ENCODE peak calls at places on chromosomes 2 and 18, in six cellular contexts. X is aorta, Y is ovary, V is A549, N is neural progenitor cell, G is MM.1S. Q is an unnamed sample. For H3K4me1, the result is how much of the 10 kb centered on the place peaks cover.

GRCh38 chr2:239611222-239611795 is 210.5 kb upstream of the HDAC4 start:
- DNase-seq in X (peak), Y (no peak), V (no peak), N (no peak), G (peak), Q (no peak)

GRCh38 chr18:28903366-28903765 is 726.4 kb upstream of the CDH2 start:
- DNase-seq in X (no peak), Y (no peak), V (no peak), N (no peak), G (no peak), Q (no peak)

GRCh38 chr2:108623616-108624015 is 89.3 kb downstream of the LIMS1 start:
- DNase-seq in X (no peak), Y (no peak), V (no peak), N (no peak), G (no peak), Q (no peak)

GRCh38 chr18:69752737-69753380 is 194.8 kb downstream of the CD226 start:
- DNase-seq in X (no peak), Y (no peak), V (peak), N (no peak), G (no peak), Q (no peak)

GRCh38 chr2:168801961-168802824 is at the start of gene NOSTRIN:
- DNase-seq in X (no peak), Y (peak), V (peak), N (no peak), G (no peak), Q (peak)

GRCh38 chr2:222320441-222321395 is 21.9 kb upstream of the PAX3 start:
- DNase-seq in X (no peak), Y (no peak), V (no peak), N (peak), G (no peak), Q (no peak)

GRCh38 chr18:53698907-53699306 is 525.6 kb downstream of the MBD2 start:
- DNase-seq in X (no peak), Y (no peak), V (peak), N (peak), G (peak), Q (no peak)

GRCh38 chr2:234971494-234971893 is 19.7 kb downstream of the SH3BP4 start:
- DNase-seq in X (no peak), Y (no peak), V (no peak), N (no peak), G (no peak), Q (no peak)

GRCh38 chr2:168030862-168031624 is 216.4 kb downstream of the STK39 start:
- DNase-seq in X (no peak), Y (no peak), V (no peak), N (no peak), G (peak), Q (no peak)

GRCh38 chr2:9975805-9976447 is 24.4 kb downstream of the GRHL1 start:
- DNase-seq in X (no peak), Y (no peak), V (peak), N (no peak), G (no peak), Q (peak)

GRCh38 chr18:79553696-79554095 is 125.9 kb upstream of the CTDP1 start:
- DNase-seq in X (peak), Y (no peak), V (no peak), N (no peak), G (no peak), Q (no peak)

GRCh38 chr18:46414863-46415262 is 242.2 kb downstream of the LOXHD1 start:
- DNase-seq in X (peak), Y (no peak), V (no peak), N (peak), G (no peak), Q (no peak)

GRCh38 chr2:191222507-191222906 is 22.7 kb upstream of the MYO1B start:
- DNase-seq in X (no peak), Y (no peak), V (no peak), N (no peak), G (no peak), Q (peak)

GRCh38 chr18:70384181-70384790 is 95.4 kb downstream of the SOCS6 start:
- DNase-seq in X (no peak), Y (no peak), V (peak), N (no peak), G (no peak), Q (no peak)

GRCh38 chr18:9380101-9380500 is 45.5 kb downstream of the TWSG1 start:
- DNase-seq in X (no peak), Y (no peak), V (no peak), N (no peak), G (no peak), Q (no peak)

GRCh38 chr2:70103531-70104061 is 16.3 kb downstream of the PCBP1 start:
- DNase-seq in X (no peak), Y (no peak), V (no peak), N (no peak), G (peak), Q (no peak)

GRCh38 chr2:71306762-71307161 is 24.8 kb upstream of the ZNF638 start:
- DNase-seq in X (no peak), Y (no peak), V (no peak), N (no peak), G (no peak), Q (no peak)

GRCh38 chr2:137924019-137924418 is 40.3 kb upstream of the HNMT start:
- DNase-seq in X (no peak), Y (no peak), V (no peak), N (no peak), G (peak), Q (no peak)

GRCh38 chr2:188307850-188308283 is 16.2 kb downstream of the GULP1 start:
- DNase-seq in X (no peak), Y (no peak), V (no peak), N (no peak), G (no peak), Q (no peak)

GRCh38 chr2:221762496-221762895 is 190.4 kb upstream of the EPHA4 start:
- DNase-seq in X (no peak), Y (no peak), V (no peak), N (peak), G (no peak), Q (no peak)

GRCh38 chr18:13653746-13654455 is 72.5 kb downstream of the FAM210A start:
- DNase-seq in X (no peak), Y (no peak), V (no peak), N (peak), G (no peak), Q (no peak)

GRCh38 chr2:165016772-165017411 is 61.6 kb upstream of the SLC38A11 start:
- DNase-seq in X (no peak), Y (no peak), V (peak), N (peak), G (peak), Q (no peak)

GRCh38 chr2:10405441-10405840 is 42.7 kb downstream of the ODC1 start:
- DNase-seq in X (peak), Y (no peak), V (peak), N (no peak), G (no peak), Q (no peak)

GRCh38 chr18:53687002-53687401 is 537.5 kb downstream of the MBD2 start:
- DNase-seq in X (no peak), Y (no peak), V (no peak), N (no peak), G (no peak), Q (no peak)

GRCh38 chr2:122063716-122064115 is 308.3 kb downstream of the TSN start:
- DNase-seq in X (no peak), Y (no peak), V (no peak), N (no peak), G (no peak), Q (no peak)

GRCh38 chr2:66434679-66435548 is at the start of gene MEIS1:
- DNase-seq in X (peak), Y (peak), V (peak), N (peak), G (peak), Q (peak)

GRCh38 chr2:15616429-15616828 is 24.8 kb downstream of the DDX1 start:
- DNase-seq in X (no peak), Y (no peak), V (no peak), N (no peak), G (no peak), Q (no peak)

GRCh38 chr2:37590119-37590571 is 81.3 kb downstream of the CDC42EP3 start:
- DNase-seq in X (no peak), Y (peak), V (no peak), N (no peak), G (no peak), Q (no peak)

GRCh38 chr18:29307231-29307630 is 1130.3 kb upstream of the CDH2 start:
- DNase-seq in X (no peak), Y (no peak), V (no peak), N (no peak), G (no peak), Q (no peak)

GRCh38 chr2:69668598-69668997 is 25.1 kb upstream of the AAK1 start:
- DNase-seq in X (no peak), Y (no peak), V (no peak), N (no peak), G (no peak), Q (no peak)

GRCh38 chr18:26419746-26420145 is 128.6 kb downstream of the KCTD1 start:
- DNase-seq in X (no peak), Y (no peak), V (no peak), N (no peak), G (no peak), Q (no peak)

GRCh38 chr2:231227309-231228162 is 29.1 kb downstream of the ARMC9 start:
- DNase-seq in X (no peak), Y (peak), V (peak), N (peak), G (peak), Q (peak)

GRCh38 chr2:43343573-43344304 is 117.3 kb upstream of the ZFP36L2 start:
- DNase-seq in X (peak), Y (peak), V (no peak), N (no peak), G (no peak), Q (peak)

GRCh38 chr2:69132960-69133590 is 120.1 kb downstream of the ANTXR1 start:
- DNase-seq in X (no peak), Y (no peak), V (no peak), N (no peak), G (no peak), Q (no peak)

GRCh38 chr2:6877402-6878305 is at the start of gene RSAD2:
- DNase-seq in X (no peak), Y (peak), V (no peak), N (no peak), G (peak), Q (peak)

GRCh38 chr18:43247944-43248343 is 29.3 kb downstream of the SYT4 start:
- DNase-seq in X (no peak), Y (no peak), V (no peak), N (no peak), G (no peak), Q (no peak)

GRCh38 chr18:34913837-34914755 is 127.1 kb upstream of the MAPRE2 start:
- DNase-seq in X (no peak), Y (no peak), V (peak), N (no peak), G (no peak), Q (no peak)

GRCh38 chr2:172434821-172435607 is 7.6 kb downstream of the ITGA6 start:
- DNase-seq in X (no peak), Y (no peak), V (no peak), N (peak), G (peak), Q (no peak)
- H3K4me3 ChIP-seq in X (no peak), Y (no peak), V (no peak), N (no peak), G (no peak), Q (no peak)

DNA sequence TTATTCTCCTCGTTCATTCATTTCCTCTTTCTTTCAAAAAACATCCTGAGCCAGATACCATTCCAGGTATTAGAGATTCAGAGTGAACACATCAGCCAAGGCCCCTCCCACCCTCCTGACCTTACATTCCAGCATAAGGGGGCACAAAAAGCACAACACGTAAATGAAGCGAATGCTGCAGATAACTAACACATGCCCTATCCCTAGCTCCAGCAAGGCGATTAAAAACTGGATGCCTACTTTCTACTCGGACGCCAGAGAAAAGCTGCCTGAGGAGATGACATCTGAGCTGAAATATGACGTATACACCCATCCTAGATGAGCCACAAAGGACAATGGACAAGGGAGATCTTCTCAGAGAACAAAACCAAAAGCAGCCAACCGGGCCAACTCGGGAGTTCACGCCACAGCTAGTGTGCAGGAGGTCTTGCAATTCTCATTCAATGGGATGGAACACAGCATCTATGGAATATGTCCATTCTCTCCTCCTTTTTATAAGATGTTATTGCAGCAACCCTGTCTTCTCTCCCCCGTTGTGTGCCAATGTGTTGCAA is 33.5 kb downstream of the FEZ2 start:
- DNase-seq in X (no peak), Y (no peak), V (no peak), N (no peak), G (no peak), Q (no peak)
- H3K4me1 ChIP-seq in X (under half), Y (under half), V (half or more), N (under half), G (under half), Q (under half)

GRCh38 chr2:186737737-186738508 is 44.1 kb downstream of the FAM171B start:
- DNase-seq in X (no peak), Y (no peak), V (no peak), N (no peak), G (no peak), Q (no peak)

GRCh38 chr2:186739739-186740138 is 45.9 kb downstream of the FAM171B start:
- DNase-seq in X (no peak), Y (no peak), V (no peak), N (no peak), G (no peak), Q (no peak)

GRCh38 chr2:186733414-186733813 is 39.6 kb downstream of the FAM171B start:
- DNase-seq in X (no peak), Y (no peak), V (no peak), N (no peak), G (no peak), Q (no peak)

GRCh38 chr2:186732843-186733242 is 39.0 kb downstream of the FAM171B start:
- DNase-seq in X (no peak), Y (no peak), V (no peak), N (no peak), G (no peak), Q (no peak)

DNA sequence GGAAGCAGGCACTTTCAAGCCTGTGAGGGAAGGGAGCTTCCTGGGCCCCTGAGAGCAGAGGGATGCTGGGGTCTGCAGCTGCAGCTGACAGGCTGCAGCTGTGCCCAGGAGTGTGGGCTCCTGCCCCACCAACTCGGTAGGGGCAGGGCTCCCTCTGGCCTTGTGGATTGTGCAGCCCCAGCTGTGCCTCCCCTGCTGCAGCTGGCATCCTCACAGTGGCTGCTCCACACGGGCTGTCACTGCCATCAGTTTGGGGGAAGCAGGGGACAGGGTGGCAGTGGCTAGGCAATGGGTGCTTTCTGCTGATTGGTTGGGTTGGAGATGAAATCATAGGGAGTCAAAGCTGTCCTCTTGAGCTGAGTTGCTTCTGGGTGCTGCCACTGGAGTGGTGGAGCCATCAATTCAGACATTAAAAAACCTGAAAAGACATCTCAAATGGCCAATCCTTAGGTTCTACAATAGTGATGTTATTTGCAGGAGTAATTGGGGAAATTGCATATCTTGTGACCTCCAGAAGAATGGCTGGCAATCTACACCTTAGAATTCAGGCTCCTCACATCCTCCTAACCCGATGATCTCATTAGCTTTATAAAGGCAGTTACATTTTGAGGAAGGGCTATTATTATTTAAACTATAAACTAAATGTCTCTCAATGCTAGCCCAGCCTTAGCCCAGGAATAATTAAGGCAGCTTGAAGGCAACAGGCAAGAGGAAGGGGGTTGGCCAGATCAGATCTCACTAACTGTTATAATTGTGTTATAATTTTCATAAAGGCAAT is 41.3 kb downstream of the FAM171B start:
- DNase-seq in X (no peak), Y (no peak), V (no peak), N (no peak), G (no peak), Q (no peak)
- H3K27ac ChIP-seq in X (no peak), Y (no peak), V (no peak), N (no peak), G (no peak), Q (no peak)

GRCh38 chr18:63908858-63909257 is 1.1 kb downstream of the SERPINB10 start:
- DNase-seq in X (no peak), Y (no peak), V (no peak), N (no peak), G (no peak), Q (no peak)

GRCh38 chr18:63907649-63908048 is at the start of gene SERPINB10:
- DNase-seq in X (no peak), Y (no peak), V (no peak), N (no peak), G (peak), Q (no peak)

GRCh38 chr18:63904694-63905093 is 3.1 kb upstream of the SERPINB10 start:
- DNase-seq in X (no peak), Y (no peak), V (no peak), N (no peak), G (no peak), Q (no peak)

GRCh38 chr18:63905361-63905760 is 2.4 kb upstream of the SERPINB10 start:
- DNase-seq in X (no peak), Y (no peak), V (no peak), N (no peak), G (no peak), Q (no peak)

GRCh38 chr18:63909870-63910269 is 2.1 kb downstream of the SERPINB10 start:
- DNase-seq in X (no peak), Y (no peak), V (no peak), N (no peak), G (peak), Q (no peak)
- H3K4me3 ChIP-seq in X (no peak), Y (no peak), V (no peak), N (no peak), G (no peak), Q (no peak)